ENCODE peak calls at places on chromosomes 12 and 14, in six cellular contexts. B is hepatocyte, D is RWPE2, P is left lung, F is astrocyte, W is uterus. X is an unnamed sample.
A peak's percentile ranks its signal among the peaks of the same experiment; 100 is the strongest.

GRCh38 chr12:118742426-118742825 is 238.9 kb upstream of the SRRM4 start:
- DNase-seq in B (no peak), D (no peak), P (no peak), F (no peak), W (no peak), X (no peak)

GRCh38 chr14:56248442-56248841 is 130.2 kb downstream of the PELI2 start:
- DNase-seq in B (no peak), D (no peak), P (no peak), F (no peak), W (no peak), X (no peak)

GRCh38 chr14:96940009-96940408 is 142.8 kb downstream of the VRK1 start:
- DNase-seq in B (peak; percentile 17), D (no peak), P (no peak), F (no peak), W (no peak), X (peak; percentile 14)

GRCh38 chr12:77943466-77943865 is 112.8 kb downstream of the NAV3 start:
- DNase-seq in B (no peak), D (no peak), P (no peak), F (peak; percentile 82), W (no peak), X (peak; percentile 69)

GRCh38 chr12:38158428-38159091 is 158.0 kb upstream of the ALG10B start:
- DNase-seq in B (no peak), D (no peak), P (peak; percentile 38), F (no peak), W (no peak), X (no peak)

GRCh38 chr14:52545584-52546317 is 6.6 kb downstream of the TXNDC16 start:
- DNase-seq in B (no peak), D (no peak), P (no peak), F (no peak), W (no peak), X (no peak)

GRCh38 chr12:66620703-66621102 is 58.2 kb downstream of the GRIP1 start:
- DNase-seq in B (no peak), D (no peak), P (no peak), F (no peak), W (no peak), X (no peak)

GRCh38 chr12:13661005-13661887 is 320.2 kb downstream of the GRIN2B start:
- DNase-seq in B (peak; percentile 81), D (no peak), P (no peak), F (peak; percentile 10), W (peak; percentile 17), X (peak; percentile 69)

GRCh38 chr12:126926023-126926600 is 1340.9 kb upstream of the TMEM132C start:
- DNase-seq in B (no peak), D (no peak), P (no peak), F (no peak), W (no peak), X (no peak)

GRCh38 chr12:110338754-110339153 is 57.7 kb downstream of the ATP2A2 start:
- DNase-seq in B (no peak), D (no peak), P (no peak), F (no peak), W (no peak), X (peak; percentile 65)
- TF ChIP-seq CTCF in B (peak; percentile 7), D (peak; percentile 20), P (no peak), F (peak; percentile 5), W (no peak), X (peak; percentile 31)

GRCh38 chr12:122310636-122311035 is 44.3 kb upstream of the VPS33A start:
- DNase-seq in B (no peak), D (no peak), P (no peak), F (no peak), W (no peak), X (no peak)

GRCh38 chr12:122306407-122306806 is 40.1 kb upstream of the VPS33A start:
- DNase-seq in B (no peak), D (no peak), P (no peak), F (no peak), W (no peak), X (no peak)

GRCh38 chr12:122308811-122309210 is 42.5 kb upstream of the VPS33A start:
- DNase-seq in B (no peak), D (no peak), P (no peak), F (peak; percentile 34), W (no peak), X (no peak)

GRCh38 chr12:122312926-122313325 is 46.6 kb upstream of the VPS33A start:
- DNase-seq in B (no peak), D (no peak), P (no peak), F (peak; percentile 15), W (no peak), X (no peak)

DNA sequence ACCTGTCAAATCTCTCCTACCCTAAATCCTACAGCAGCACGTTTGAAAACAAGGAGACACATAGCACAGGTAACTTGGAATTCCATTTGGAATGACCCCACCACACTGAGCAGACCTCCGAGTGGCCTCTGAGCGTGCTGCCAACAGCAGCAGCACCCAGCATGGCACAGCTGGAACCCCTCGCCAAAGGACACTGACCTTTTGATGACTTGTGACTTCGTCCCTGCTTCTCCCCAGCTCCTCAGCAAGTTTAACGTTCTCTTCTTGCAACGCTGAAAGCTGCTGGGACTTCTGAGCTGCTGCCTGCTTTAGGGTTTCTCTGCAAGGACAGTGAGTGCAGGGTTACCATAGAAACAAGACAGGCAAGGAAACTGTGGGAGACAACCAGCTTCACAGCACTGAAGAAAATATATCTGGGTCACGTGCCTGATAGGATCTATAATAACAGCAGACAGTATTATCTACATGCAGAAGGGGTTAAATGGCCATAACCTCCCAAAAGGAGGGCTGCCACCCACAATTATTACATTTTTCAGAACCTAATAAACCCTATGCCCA is 43.3 kb upstream of the VPS33A start:
- DNase-seq in B (no peak), D (no peak), P (no peak), F (no peak), W (no peak), X (no peak)
- H3K36me3 ChIP-seq in B (no peaks in the 10 kb centered on the region), D (peaks cover 53% of the 10 kb centered on the region), P (peaks cover 98% of the 10 kb centered on the region), F (peaks cover 6% of the 10 kb centered on the region), W (no peaks in the 10 kb centered on the region), X (peaks cover 13% of the 10 kb centered on the region)

GRCh38 chr12:15534870-15535269 is 212.6 kb downstream of the PTPRO start:
- DNase-seq in B (no peak), D (no peak), P (no peak), F (no peak), W (no peak), X (no peak)
- TF ChIP-seq CTCF in B (no peak), D (no peak), P (no peak), F (no peak), W (no peak), X (no peak)

DNA sequence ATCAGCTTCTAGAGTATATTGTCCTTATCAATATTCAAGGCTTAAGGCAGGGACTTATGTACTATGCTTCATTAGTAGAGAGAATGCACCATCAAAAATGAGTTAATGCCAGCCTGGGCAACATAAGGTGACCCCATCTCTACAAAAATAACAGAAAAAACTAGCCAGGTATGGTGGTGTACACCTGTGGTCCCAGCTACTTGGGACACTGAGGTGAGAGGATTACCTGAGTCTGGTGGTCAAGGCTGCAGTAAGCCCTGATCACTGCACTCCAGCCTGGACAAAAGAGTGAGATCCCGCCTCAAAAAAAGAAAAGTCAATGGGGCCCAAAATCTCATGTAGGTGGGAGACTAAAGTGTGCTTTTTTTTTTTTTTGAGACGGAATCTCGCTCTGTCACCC is 8.8 kb downstream of the PPP4R3A start:
- DNase-seq in B (no peak), D (no peak), P (no peak), F (no peak), W (no peak), X (no peak)
- H3K36me3 ChIP-seq in B (peaks cover 2% of the 10 kb centered on the region), D (peaks cover 85% of the 10 kb centered on the region), P (peaks cover 37% of the 10 kb centered on the region), F (peaks cover 6% of the 10 kb centered on the region), W (no peaks in the 10 kb centered on the region), X (peaks cover 4% of the 10 kb centered on the region)

GRCh38 chr14:63032056-63032455 is 13.2 kb downstream of the KCNH5 start:
- DNase-seq in B (no peak), D (no peak), P (no peak), F (peak; percentile 10), W (no peak), X (no peak)
- TF ChIP-seq CTCF in B (no peak), D (no peak), P (no peak), F (no peak), W (no peak), X (no peak)

DNA sequence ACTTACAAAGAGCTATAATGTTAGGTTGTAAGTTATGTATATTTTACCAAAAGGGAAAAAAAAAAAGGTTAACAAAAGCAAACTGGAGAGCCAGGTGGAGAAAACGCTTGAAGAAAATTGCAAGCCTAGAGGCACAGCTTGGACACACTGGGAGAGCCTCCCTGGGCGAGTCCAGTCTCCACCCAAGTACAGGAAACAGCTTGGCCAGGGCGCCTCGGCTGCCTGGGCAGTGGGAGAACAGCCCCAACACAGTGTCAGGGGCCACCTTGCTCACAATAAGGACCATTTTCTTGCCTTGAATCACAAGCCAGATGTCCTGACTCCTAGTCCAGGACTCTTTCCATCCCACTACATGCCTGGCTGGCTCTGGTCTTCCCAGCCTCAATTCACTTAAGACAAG is 33.3 kb downstream of the TTC7B start:
- DNase-seq in B (no peak), D (peak; percentile 29), P (no peak), F (no peak), W (no peak), X (no peak)
- H3K36me3 ChIP-seq in B (no peaks in the 10 kb centered on the region), D (peaks cover 22% of the 10 kb centered on the region), P (peaks cover 12% of the 10 kb centered on the region), F (no peaks in the 10 kb centered on the region), W (no peaks in the 10 kb centered on the region), X (no peaks in the 10 kb centered on the region)

GRCh38 chr12:98840325-98840724 is 195.2 kb downstream of the APAF1 start:
- DNase-seq in B (no peak), D (no peak), P (no peak), F (no peak), W (no peak), X (no peak)

DNA sequence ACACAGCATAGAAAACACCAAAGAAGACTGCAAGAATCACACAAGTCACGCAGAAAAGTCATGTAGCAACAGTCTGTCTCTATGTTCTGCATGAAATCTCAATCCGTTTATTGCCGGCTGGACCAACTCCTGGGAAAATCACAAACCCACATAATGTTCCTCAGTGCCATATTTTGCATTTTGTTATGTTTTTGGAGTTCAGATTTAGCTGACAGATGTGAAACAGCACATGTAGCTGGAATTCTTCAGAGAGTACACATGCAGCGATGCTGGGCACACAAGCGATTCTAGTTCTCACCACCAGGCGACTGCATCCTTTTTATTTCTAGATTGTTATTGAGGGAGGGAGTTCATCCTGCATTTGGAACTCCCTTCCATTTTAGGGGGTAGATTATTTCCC is 193.2 kb downstream of the APAF1 start:
- DNase-seq in B (no peak), D (no peak), P (no peak), F (peak; percentile 6), W (no peak), X (peak; percentile 30)
- TF ChIP-seq CTCF in B (peak; percentile 5), D (no peak), P (no peak), F (peak; percentile 43), W (no peak), X (peak; percentile 49)

X was measured in A673.